ENCODE peak calls at places on chromosomes 4 and X, in four cellular contexts. M is K562, L is mesenchymal stem cell, J is lung microvascular endothelial cell. K is an unnamed sample.

GRCh38 chrX:46965125-46965758 is 53.0 kb downstream of the JADE3 start:
- DNase-seq in L (peak), M (no peak), J (peak), K (peak)

GRCh38 chr4:158496030-158496741 is 25.5 kb upstream of the RXFP1 start:
- DNase-seq in M (peak), J (peak), L (no peak), K (peak)

GRCh38 chr4:24778427-24779225 is 16.7 kb upstream of the SOD3 start:
- DNase-seq in J (no peak), L (peak), M (no peak), K (peak)

GRCh38 chr4:15232725-15233597 is 194.9 kb upstream of the C1QTNF7 start:
- DNase-seq in L (peak), M (no peak), J (peak), K (peak)

GRCh38 chrX:11445540-11445939 is 152.3 kb downstream of the AMELX start:
- DNase-seq in M (no peak), J (no peak), L (no peak), K (no peak)

GRCh38 chr4:72900952-72901351 is 168.6 kb downstream of the COX18 start:
- DNase-seq in J (no peak), M (no peak), L (no peak), K (peak)

GRCh38 chrX:97399400-97399799 is 515.7 kb downstream of the RPA4 start:
- DNase-seq in L (peak), J (peak), M (no peak), K (peak)

GRCh38 chr4:7431696-7432530 is 2.8 kb downstream of the PSAPL1 start:
- DNase-seq in L (no peak), M (no peak), J (no peak), K (no peak)

GRCh38 chr4:111937368-111937767 is 207.9 kb upstream of the FAM241A start:
- DNase-seq in M (no peak), L (peak), J (peak), K (peak)

GRCh38 chr4:150250998-150251651 is 172.9 kb downstream of the DCLK2 start:
- DNase-seq in L (no peak), M (peak), J (no peak), K (no peak)

GRCh38 chr4:150874386-150875226 is 140.5 kb downstream of the LRBA start:
- DNase-seq in L (no peak), J (no peak), M (no peak), K (no peak)

GRCh38 chrX:98065151-98065550 is 1181.4 kb downstream of the RPA4 start:
- DNase-seq in L (no peak), M (no peak), J (no peak), K (no peak)

GRCh38 chrX:7132335-7133035 is 15.0 kb upstream of the STS start:
- DNase-seq in J (peak), M (peak), L (peak), K (peak)

GRCh38 chr4:77800483-77801259 is 18.5 kb downstream of the CNOT6L start:
- DNase-seq in J (peak), M (no peak), L (no peak), K (peak)

GRCh38 chr4:122577808-122578781 is 42.8 kb downstream of the IL21 start:
- DNase-seq in M (peak), L (peak), J (peak), K (peak)

GRCh38 chrX:148609766-148610698 is 109.6 kb downstream of the AFF2 start:
- DNase-seq in M (no peak), L (no peak), J (no peak), K (no peak)

GRCh38 chrX:95536661-95537060 is 1148.0 kb upstream of the DIAPH2 start:
- DNase-seq in J (no peak), M (no peak), L (no peak), K (no peak)

GRCh38 chrX:81377329-81377728 is 175.4 kb downstream of the SH3BGRL start:
- DNase-seq in L (peak), M (peak), J (peak), K (peak)

GRCh38 chr4:26474551-26474950 is 15.7 kb downstream of the CCKAR start:
- DNase-seq in J (no peak), M (no peak), L (no peak), K (no peak)

GRCh38 chr4:74339501-74339900 is 25.4 kb upstream of the EREG start:
- DNase-seq in L (no peak), M (no peak), J (no peak), K (no peak)

GRCh38 chr4:182255421-182256190 is 12.4 kb downstream of the TENM3 start:
- DNase-seq in J (no peak), M (no peak), L (no peak), K (no peak)

GRCh38 chr4:25723409-25723808 is 67.8 kb downstream of the SLC34A2 start:
- DNase-seq in L (no peak), M (no peak), J (no peak), K (peak)

GRCh38 chrX:119686087-119686639 is 6.8 kb downstream of the SEPTIN6 start:
- DNase-seq in J (peak), M (no peak), L (peak), K (peak)

GRCh38 chr4:57249083-57249482 is 138.9 kb upstream of the IGFBP7 start:
- DNase-seq in L (no peak), J (no peak), M (no peak), K (peak)

GRCh38 chr4:86560447-86560846 is 33.7 kb upstream of the PTPN13 start:
- DNase-seq in M (no peak), J (no peak), L (peak), K (no peak)

GRCh38 chrX:20515841-20516461 is 249.2 kb upstream of the RPS6KA3 start:
- DNase-seq in J (peak), M (no peak), L (peak), K (peak)

GRCh38 chr4:74531952-74532794 is 87.2 kb downstream of the AREG start:
- DNase-seq in L (peak), J (peak), M (peak), K (peak)

GRCh38 chrX:31436424-31436823 is 364.6 kb upstream of the FTHL17 start:
- DNase-seq in M (no peak), L (no peak), J (no peak), K (no peak)

GRCh38 chr4:177356191-177356590 is 46.5 kb downstream of the NEIL3 start:
- DNase-seq in M (no peak), J (no peak), L (no peak), K (no peak)

K was measured in adipocyte.